ENCODE peak calls at places on chromosomes 3 and 15, in ten cellular contexts. E, O, M, K, F, I, N, L, V and X are unnamed samples.

GRCh38 chr3:15659254-15659975 is 57.9 kb downstream of the BTD start:
- DNase-seq in E (peak; percentile 25), O (no peak), M (no peak), K (no peak), F (peak; percentile 25), I (no peak), N (no peak), L (no peak), V (no peak), X (peak; percentile 33)

GRCh38 chr3:58604031-58604430 is 26.8 kb upstream of the FAM107A start:
- DNase-seq in E (no peak), O (no peak), M (no peak), K (no peak), F (no peak), I (no peak), N (no peak), L (no peak), V (no peak), X (no peak)

GRCh38 chr3:83063457-83063856 is 1302.0 kb upstream of the GBE1 start:
- DNase-seq in E (no peak), O (no peak), M (no peak), K (no peak), F (no peak), I (no peak), N (no peak), L (no peak), V (no peak), X (no peak)

GRCh38 chr3:186929186-186929585 is 1.1 kb upstream of the ST6GAL1 start:
- DNase-seq in E (no peak), O (no peak), M (no peak), K (no peak), F (no peak), I (no peak), N (no peak), L (no peak), V (no peak), X (no peak)

GRCh38 chr3:98518816-98519215 is 3.9 kb downstream of the CLDND1 start:
- DNase-seq in E (no peak), O (no peak), M (no peak), K (no peak), F (no peak), I (no peak), N (no peak), L (no peak), V (no peak), X (no peak)

GRCh38 chr15:86541540-86541939 is 461.9 kb downstream of the AGBL1 start:
- DNase-seq in E (no peak), O (no peak), M (no peak), K (no peak), F (no peak), I (no peak), N (no peak), L (no peak), V (no peak), X (no peak)

GRCh38 chr15:48040166-48040817 is 80.5 kb upstream of the SLC24A5 start:
- DNase-seq in E (no peak), O (no peak), M (no peak), K (no peak), F (peak; percentile 24), I (peak; percentile 10), N (no peak), L (peak; percentile 70), V (no peak), X (peak; percentile 59)

GRCh38 chr3:115885621-115886020 is 262.3 kb downstream of the GAP43 start:
- DNase-seq in E (peak; percentile 14), O (no peak), M (no peak), K (no peak), F (no peak), I (no peak), N (no peak), L (peak; percentile 24), V (no peak), X (peak; percentile 19)

GRCh38 chr3:168589376-168589775 is 493.7 kb upstream of the GOLIM4 start:
- DNase-seq in E (no peak), O (no peak), M (no peak), K (no peak), F (no peak), I (no peak), N (no peak), L (no peak), V (no peak), X (no peak)

GRCh38 chr3:66609660-66610547 is 109.1 kb upstream of the LRIG1 start:
- DNase-seq in E (no peak), O (no peak), M (no peak), K (no peak), F (peak; percentile 65), I (peak; percentile 63), N (no peak), L (peak; percentile 97), V (peak; percentile 10), X (peak; percentile 95)

GRCh38 chr3:47017504-47018268 is 38.2 kb downstream of the NBEAL2 start:
- DNase-seq in E (peak; percentile 77), O (no peak), M (no peak), K (no peak), F (peak; percentile 65), I (no peak), N (no peak), L (peak; percentile 75), V (no peak), X (peak; percentile 67)

GRCh38 chr3:67765575-67765974 is 111.2 kb upstream of the SUCLG2 start:
- DNase-seq in E (no peak), O (no peak), M (no peak), K (no peak), F (peak; percentile 57), I (peak; percentile 9), N (no peak), L (no peak), V (no peak), X (no peak)

GRCh38 chr3:129927072-129927471 is 33.6 kb upstream of the TMCC1 start:
- DNase-seq in E (no peak), O (no peak), M (no peak), K (no peak), F (no peak), I (no peak), N (no peak), L (peak; percentile 33), V (no peak), X (no peak)

GRCh38 chr3:138513073-138513843 is 78.8 kb downstream of the ESYT3 start:
- DNase-seq in E (no peak), O (no peak), M (no peak), K (no peak), F (no peak), I (no peak), N (no peak), L (no peak), V (no peak), X (no peak)

GRCh38 chr15:76285241-76285825 is 25.9 kb downstream of the ETFA start:
- DNase-seq in E (no peak), O (peak; percentile 63), M (no peak), K (no peak), F (peak; percentile 15), I (no peak), N (no peak), L (no peak), V (peak; percentile 38), X (no peak)

GRCh38 chr3:138369151-138369900 is 20.9 kb downstream of the MRAS start:
- DNase-seq in E (no peak), O (no peak), M (no peak), K (no peak), F (no peak), I (no peak), N (no peak), L (no peak), V (no peak), X (no peak)

GRCh38 chr3:171374661-171375285 is 85.4 kb downstream of the TNIK start:
- DNase-seq in E (no peak), O (no peak), M (peak; percentile 20), K (no peak), F (peak; percentile 88), I (no peak), N (no peak), L (peak; percentile 85), V (no peak), X (peak; percentile 51)

GRCh38 chr3:56125358-56126005 is 342.8 kb downstream of the ERC2 start:
- DNase-seq in E (no peak), O (no peak), M (peak; percentile 70), K (no peak), F (peak; percentile 87), I (peak; percentile 56), N (no peak), L (peak; percentile 69), V (peak; percentile 62), X (peak; percentile 57)

GRCh38 chr3:86938305-86938704 is 52.6 kb downstream of the VGLL3 start:
- DNase-seq in E (no peak), O (no peak), M (no peak), K (no peak), F (no peak), I (no peak), N (no peak), L (no peak), V (no peak), X (no peak)

GRCh38 chr3:120816728-120817127 is 74.2 kb downstream of the GTF2E1 start:
- DNase-seq in E (no peak), O (no peak), M (no peak), K (no peak), F (no peak), I (no peak), N (no peak), L (no peak), V (no peak), X (no peak)

GRCh38 chr15:92711457-92711831 is 55.9 kb upstream of the FAM174B start:
- DNase-seq in E (no peak), O (no peak), M (no peak), K (no peak), F (no peak), I (no peak), N (no peak), L (no peak), V (no peak), X (no peak)